ENCODE peak calls at places on chromosomes 7 and 10, in nine cellular contexts. N is cardiac fibroblast; O is neural crest cell; V is left ventricle myocardium inferior; G is AG08395; W is stomach; I is activated T-cell treated with anti-CD3 and anti-CD28 coated beads, Interleukin-2, amount 50 U/mL, for 24 hours; Q is activated naive CD4-positive, alpha-beta T cell; S is stimulated activated CD4-positive, alpha-beta T cell treated with anti-CD3 and anti-CD28 coated beads, Interleukin-2, amount 100 ng/mL, for 48 hours. T is an unnamed sample.

GRCh38 chr7:17696422-17696821 is 243.9 kb downstream of the SNX13 start:
- DNase-seq in S (no peak), Q (no peak), V (peak; percentile 81), W (no peak), N (peak; percentile 98), I (no peak), O (peak; percentile 14), G (no peak), T (no peak)

GRCh38 chr10:102775973-102776669 is 32.4 kb downstream of the WBP1L start:
- DNase-seq in I (no peak), S (peak; percentile 13), V (peak; percentile 89), G (peak; percentile 51), W (peak; percentile 52), O (peak; percentile 28), Q (no peak), N (peak; percentile 95), T (no peak)

GRCh38 chr10:652226-652625 is 37.2 kb downstream of the DIP2C start:
- DNase-seq in N (no peak), W (no peak), Q (no peak), I (no peak), S (no peak), O (no peak), V (no peak), G (no peak), T (no peak)

GRCh38 chr10:1126461-1126860 is 70.3 kb downstream of the WDR37 start:
- DNase-seq in W (no peak), I (no peak), O (no peak), G (no peak), V (no peak), S (no peak), Q (no peak), N (no peak), T (no peak)

GRCh38 chr7:1283941-1284742 is 51.5 kb downstream of the UNCX start:
- DNase-seq in S (no peak), N (no peak), Q (no peak), G (no peak), W (no peak), I (no peak), O (no peak), V (no peak), T (no peak)

GRCh38 chr7:137454169-137455166 is 110.9 kb upstream of the PTN start:
- DNase-seq in N (peak; percentile 83), V (no peak), Q (no peak), S (no peak), O (no peak), G (peak; percentile 54), W (no peak), I (no peak), T (no peak)

GRCh38 chr7:155752756-155753445 is 59.4 kb downstream of the SHH start:
- DNase-seq in V (no peak), W (no peak), Q (no peak), G (no peak), I (no peak), N (no peak), O (no peak), S (no peak), T (no peak)

GRCh38 chr7:37245544-37245943 is 203.1 kb downstream of the ELMO1 start:
- DNase-seq in W (no peak), I (no peak), G (no peak), O (no peak), Q (no peak), V (no peak), S (no peak), N (no peak), T (no peak)

GRCh38 chr7:79420464-79420863 is 33.0 kb downstream of the MAGI2 start:
- DNase-seq in V (no peak), O (no peak), W (no peak), G (peak; percentile 59), Q (no peak), N (peak; percentile 89), I (no peak), S (no peak), T (no peak)

GRCh38 chr10:114492351-114493037 is 88.2 kb upstream of the AFAP1L2 start:
- DNase-seq in S (no peak), I (no peak), W (no peak), V (no peak), Q (no peak), O (no peak), G (no peak), N (no peak), T (no peak)

GRCh38 chr7:130907439-130907838 is 173.4 kb upstream of the KLF14 start:
- DNase-seq in W (no peak), G (no peak), I (no peak), Q (no peak), S (no peak), O (no peak), N (no peak), V (no peak), T (no peak)

T was measured in stimulated activated CD8-positive, alpha-beta memory T cell treated with anti-CD3 and anti-CD28 coated beads, Interleukin-7, amount 100 ng/mL, for 1 hour.